ENCODE peak calls at places on chromosomes 1 and 21, in ten cellular contexts. One of them, this sample, is unnamed.

GRCh38 chr1:180365039-180365438 is 135.0 kb downstream of the LHX4 start:
- DNase-seq in body of pancreas: no peak
- DNase-seq in breast epithelium: no peak
- DNase-seq in transverse colon: no peak
- DNase-seq in type B pancreatic cell: no peak
- DNase-seq in spleen: no peak
- DNase-seq in upper lobe of left lung: no peak
- DNase-seq in Caco-2: no peak
- DNase-seq in WTC11: no peak
- DNase-seq in ovary: no peak
- DNase-seq in this sample: no peak

GRCh38 chr1:160810486-160810885 is 14.5 kb downstream of the LY9 start:
- DNase-seq in ovary: no peak
- DNase-seq in body of pancreas: no peak
- DNase-seq in breast epithelium: no peak
- DNase-seq in transverse colon: no peak
- DNase-seq in WTC11: no peak
- DNase-seq in Caco-2: peak
- DNase-seq in type B pancreatic cell: no peak
- DNase-seq in spleen: no peak
- DNase-seq in upper lobe of left lung: no peak
- DNase-seq in this sample: no peak

GRCh38 chr1:110449661-110450651 is 993 bp upstream of the PROK1 start:
- DNase-seq in transverse colon: no peak
- DNase-seq in type B pancreatic cell: no peak
- DNase-seq in WTC11: no peak
- DNase-seq in Caco-2: no peak
- DNase-seq in breast epithelium: no peak
- DNase-seq in body of pancreas: no peak
- DNase-seq in ovary: no peak
- DNase-seq in upper lobe of left lung: no peak
- DNase-seq in spleen: peak
- DNase-seq in this sample: no peak

GRCh38 chr1:147167361-147167760 is 4.9 kb downstream of the PRKAB2 start:
- DNase-seq in ovary: no peak
- DNase-seq in breast epithelium: no peak
- DNase-seq in upper lobe of left lung: no peak
- DNase-seq in type B pancreatic cell: no peak
- DNase-seq in Caco-2: peak
- DNase-seq in transverse colon: no peak
- DNase-seq in body of pancreas: no peak
- DNase-seq in WTC11: no peak
- DNase-seq in spleen: no peak
- DNase-seq in this sample: peak

GRCh38 chr1:119862276-119862675 is 34.0 kb downstream of the ADAM30 start:
- DNase-seq in spleen: no peak
- DNase-seq in WTC11: no peak
- DNase-seq in breast epithelium: no peak
- DNase-seq in ovary: no peak
- DNase-seq in body of pancreas: no peak
- DNase-seq in type B pancreatic cell: no peak
- DNase-seq in upper lobe of left lung: no peak
- DNase-seq in Caco-2: no peak
- DNase-seq in transverse colon: no peak
- DNase-seq in this sample: no peak

GRCh38 chr1:9529190-9529589 is 10.1 kb upstream of the SLC25A33 start:
- DNase-seq in breast epithelium: no peak
- DNase-seq in transverse colon: peak
- DNase-seq in upper lobe of left lung: no peak
- DNase-seq in type B pancreatic cell: no peak
- DNase-seq in WTC11: no peak
- DNase-seq in body of pancreas: no peak
- DNase-seq in Caco-2: no peak
- DNase-seq in ovary: no peak
- DNase-seq in spleen: no peak
- DNase-seq in this sample: no peak

GRCh38 chr1:47751188-47751587 is 246.0 kb downstream of the TRABD2B start:
- DNase-seq in spleen: no peak
- DNase-seq in type B pancreatic cell: peak
- DNase-seq in WTC11: no peak
- DNase-seq in transverse colon: no peak
- DNase-seq in upper lobe of left lung: no peak
- DNase-seq in breast epithelium: no peak
- DNase-seq in Caco-2: no peak
- DNase-seq in ovary: no peak
- DNase-seq in body of pancreas: no peak
- DNase-seq in this sample: no peak

GRCh38 chr1:223713546-223714420 is 1.4 kb downstream of the CAPN2 start:
- DNase-seq in WTC11: no peak
- DNase-seq in upper lobe of left lung: no peak
- DNase-seq in Caco-2: no peak
- DNase-seq in transverse colon: peak
- DNase-seq in type B pancreatic cell: no peak
- DNase-seq in breast epithelium: no peak
- DNase-seq in ovary: no peak
- DNase-seq in body of pancreas: no peak
- DNase-seq in spleen: no peak
- DNase-seq in this sample: no peak

GRCh38 chr21:17340081-17340480 is 172.8 kb upstream of the CXADR start:
- DNase-seq in spleen: no peak
- DNase-seq in type B pancreatic cell: no peak
- DNase-seq in WTC11: no peak
- DNase-seq in upper lobe of left lung: no peak
- DNase-seq in body of pancreas: no peak
- DNase-seq in Caco-2: no peak
- DNase-seq in transverse colon: no peak
- DNase-seq in breast epithelium: no peak
- DNase-seq in ovary: no peak
- DNase-seq in this sample: no peak

GRCh38 chr1:179251675-179252074 is 22.2 kb upstream of the ABL2 start:
- DNase-seq in upper lobe of left lung: no peak
- DNase-seq in body of pancreas: no peak
- DNase-seq in Caco-2: peak
- DNase-seq in ovary: no peak
- DNase-seq in spleen: no peak
- DNase-seq in WTC11: no peak
- DNase-seq in type B pancreatic cell: no peak
- DNase-seq in breast epithelium: no peak
- DNase-seq in transverse colon: no peak
- DNase-seq in this sample: peak

GRCh38 chr21:46668381-46668780 is 32.9 kb downstream of the PRMT2 start:
- DNase-seq in WTC11: no peak
- DNase-seq in ovary: no peak
- DNase-seq in breast epithelium: no peak
- DNase-seq in type B pancreatic cell: no peak
- DNase-seq in transverse colon: no peak
- DNase-seq in spleen: no peak
- DNase-seq in body of pancreas: no peak
- DNase-seq in Caco-2: no peak
- DNase-seq in upper lobe of left lung: no peak
- DNase-seq in this sample: no peak

GRCh38 chr1:240765732-240766363 is 153.9 kb upstream of the GREM2 start:
- DNase-seq in upper lobe of left lung: no peak
- DNase-seq in spleen: no peak
- DNase-seq in breast epithelium: no peak
- DNase-seq in body of pancreas: no peak
- DNase-seq in WTC11: no peak
- DNase-seq in type B pancreatic cell: no peak
- DNase-seq in transverse colon: no peak
- DNase-seq in ovary: no peak
- DNase-seq in Caco-2: peak
- DNase-seq in this sample: peak

GRCh38 chr1:74399249-74399648 is 113.2 kb downstream of the LRRC53 start:
- DNase-seq in upper lobe of left lung: peak
- DNase-seq in WTC11: no peak
- DNase-seq in ovary: no peak
- DNase-seq in spleen: no peak
- DNase-seq in Caco-2: no peak
- DNase-seq in transverse colon: no peak
- DNase-seq in type B pancreatic cell: no peak
- DNase-seq in body of pancreas: no peak
- DNase-seq in breast epithelium: no peak
- DNase-seq in this sample: no peak

GRCh38 chr1:49229555-49229954 is 452.9 kb upstream of the BEND5 start:
- DNase-seq in transverse colon: no peak
- DNase-seq in Caco-2: peak
- DNase-seq in spleen: no peak
- DNase-seq in type B pancreatic cell: no peak
- DNase-seq in breast epithelium: no peak
- DNase-seq in ovary: no peak
- DNase-seq in body of pancreas: peak
- DNase-seq in WTC11: peak
- DNase-seq in upper lobe of left lung: no peak
- DNase-seq in this sample: no peak

GRCh38 chr1:47106792-47107191 is 30.4 kb upstream of the CYP4A22 start:
- DNase-seq in body of pancreas: no peak
- DNase-seq in type B pancreatic cell: no peak
- DNase-seq in breast epithelium: no peak
- DNase-seq in spleen: no peak
- DNase-seq in Caco-2: no peak
- DNase-seq in ovary: no peak
- DNase-seq in upper lobe of left lung: no peak
- DNase-seq in WTC11: no peak
- DNase-seq in transverse colon: no peak
- DNase-seq in this sample: no peak

GRCh38 chr1:11352058-11352715 is 79.2 kb downstream of the UBIAD1 start:
- DNase-seq in ovary: no peak
- DNase-seq in type B pancreatic cell: no peak
- DNase-seq in upper lobe of left lung: no peak
- DNase-seq in WTC11: no peak
- DNase-seq in spleen: no peak
- DNase-seq in body of pancreas: no peak
- DNase-seq in transverse colon: no peak
- DNase-seq in breast epithelium: no peak
- DNase-seq in Caco-2: no peak
- DNase-seq in this sample: no peak
- TF ChIP-seq CTCF in ovary: no peak
- TF ChIP-seq CTCF in type B pancreatic cell: no peak
- TF ChIP-seq CTCF in upper lobe of left lung: no peak
- TF ChIP-seq CTCF in WTC11: no peak
- TF ChIP-seq CTCF in spleen: no peak
- TF ChIP-seq CTCF in body of pancreas: no peak
- TF ChIP-seq CTCF in transverse colon: no peak
- TF ChIP-seq CTCF in breast epithelium: no peak
- TF ChIP-seq CTCF in Caco-2: no peak
- TF ChIP-seq CTCF in this sample: no peak

DNA sequence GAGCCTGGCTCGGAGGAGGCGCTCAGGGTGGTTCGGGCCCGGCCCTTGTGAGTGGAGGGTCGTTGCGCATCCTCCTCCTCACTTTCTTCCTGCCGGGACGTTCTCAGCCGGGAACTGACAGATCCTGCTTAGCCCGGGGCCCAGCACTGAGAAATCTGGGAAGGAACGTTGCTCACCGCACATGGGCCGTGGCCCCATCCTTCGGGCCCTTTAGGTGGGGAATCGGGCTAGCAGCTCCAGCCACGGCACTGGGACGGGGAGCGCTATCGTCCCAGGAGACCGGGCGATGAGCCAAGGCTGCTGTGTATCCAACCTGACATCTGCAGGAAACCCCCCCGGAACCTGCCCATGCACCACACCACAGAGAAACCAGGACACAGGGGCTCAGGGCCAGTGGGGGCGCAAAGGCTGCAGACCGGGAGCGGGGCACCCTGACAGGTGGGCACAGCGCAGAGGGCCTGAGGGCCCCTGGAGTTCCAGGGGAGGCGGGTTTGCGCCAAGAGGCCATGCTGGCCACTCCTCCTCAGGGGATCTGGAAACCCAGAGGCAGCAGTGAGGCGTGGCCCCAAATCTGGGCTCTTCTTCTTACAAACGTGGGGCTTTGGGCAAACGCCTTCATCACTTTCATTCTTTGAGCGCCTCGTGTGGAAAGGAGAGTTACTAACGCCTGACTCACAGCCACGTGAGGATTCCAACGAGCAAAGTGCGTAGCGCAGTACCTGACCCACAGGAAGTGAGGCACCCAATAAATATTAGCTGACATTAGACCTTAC is at the start of gene SH2D5:
- DNase-seq in Caco-2: peak
- DNase-seq in spleen: no peak
- DNase-seq in type B pancreatic cell: no peak
- DNase-seq in upper lobe of left lung: peak
- DNase-seq in body of pancreas: peak
- DNase-seq in WTC11: peak
- DNase-seq in breast epithelium: peak
- DNase-seq in ovary: peak
- DNase-seq in transverse colon: peak
- DNase-seq in this sample: peak
- TF ChIP-seq CTCF in Caco-2: peak
- TF ChIP-seq CTCF in spleen: peak
- TF ChIP-seq CTCF in type B pancreatic cell: peak
- TF ChIP-seq CTCF in upper lobe of left lung: no peak
- TF ChIP-seq CTCF in body of pancreas: no peak
- TF ChIP-seq CTCF in WTC11: no peak
- TF ChIP-seq CTCF in breast epithelium: no peak
- TF ChIP-seq CTCF in ovary: peak
- TF ChIP-seq CTCF in transverse colon: peak
- TF ChIP-seq CTCF in this sample: peak

GRCh38 chr1:6601865-6602668 is 602 bp downstream of the KLHL21 start:
- DNase-seq in body of pancreas: peak
- DNase-seq in transverse colon: peak
- DNase-seq in spleen: peak
- DNase-seq in type B pancreatic cell: no peak
- DNase-seq in WTC11: peak
- DNase-seq in Caco-2: peak
- DNase-seq in upper lobe of left lung: peak
- DNase-seq in ovary: peak
- DNase-seq in breast epithelium: no peak
- DNase-seq in this sample: no peak
- TF ChIP-seq CTCF in body of pancreas: no peak
- TF ChIP-seq CTCF in transverse colon: no peak
- TF ChIP-seq CTCF in spleen: no peak
- TF ChIP-seq CTCF in type B pancreatic cell: peak
- TF ChIP-seq CTCF in WTC11: no peak
- TF ChIP-seq CTCF in Caco-2: no peak
- TF ChIP-seq CTCF in upper lobe of left lung: no peak
- TF ChIP-seq CTCF in ovary: no peak
- TF ChIP-seq CTCF in breast epithelium: no peak
- TF ChIP-seq CTCF in this sample: no peak

DNA sequence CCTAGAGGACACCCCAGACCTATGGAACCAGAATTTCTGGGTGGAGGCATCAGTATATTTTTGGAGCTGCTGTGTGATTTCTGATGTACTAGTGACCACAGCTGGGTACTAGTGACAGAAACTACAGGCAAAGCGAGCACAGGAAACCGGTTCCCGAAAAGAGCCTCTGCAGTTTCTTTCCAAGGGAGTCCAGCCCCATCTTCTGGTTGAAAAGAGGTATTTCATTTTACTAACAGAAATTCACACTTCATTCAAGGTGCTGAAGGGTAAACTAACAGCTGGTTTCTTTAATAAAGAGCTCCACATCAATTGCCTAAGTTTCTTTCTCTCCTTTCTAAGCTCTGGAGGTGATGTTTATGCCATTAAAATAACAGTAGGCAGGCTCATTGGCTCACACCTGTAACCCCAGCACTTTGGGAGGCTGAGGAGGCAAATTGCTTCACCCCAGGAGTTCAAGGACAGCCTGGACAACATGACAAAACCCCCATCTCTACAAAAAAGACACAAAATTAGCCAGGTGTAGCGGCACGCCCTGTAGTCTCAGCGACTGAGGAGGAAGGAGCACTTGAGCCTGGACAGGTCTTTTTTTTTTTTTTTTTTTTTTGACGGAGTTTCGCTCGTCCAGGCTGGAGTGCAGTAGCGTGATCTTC is 22.0 kb downstream of the THAP3 start:
- DNase-seq in ovary: peak
- DNase-seq in type B pancreatic cell: no peak
- DNase-seq in WTC11: peak
- DNase-seq in transverse colon: no peak
- DNase-seq in Caco-2: peak
- DNase-seq in breast epithelium: no peak
- DNase-seq in upper lobe of left lung: no peak
- DNase-seq in body of pancreas: peak
- DNase-seq in spleen: no peak
- DNase-seq in this sample: peak
- TF ChIP-seq CTCF in ovary: peak
- TF ChIP-seq CTCF in type B pancreatic cell: peak
- TF ChIP-seq CTCF in WTC11: peak
- TF ChIP-seq CTCF in transverse colon: peak
- TF ChIP-seq CTCF in Caco-2: peak
- TF ChIP-seq CTCF in breast epithelium: peak
- TF ChIP-seq CTCF in upper lobe of left lung: peak
- TF ChIP-seq CTCF in body of pancreas: peak
- TF ChIP-seq CTCF in spleen: peak
- TF ChIP-seq CTCF in this sample: peak